ENCODE peak calls at places on chromosome 5, in ten cellular contexts. T, W, Z, G, E, B, F, X, N and P are unnamed samples.

GRCh38 chr5:132310141-132310834 is 16.1 kb downstream of the SLC22A4 start:
- DNase-seq in B (no peak), Z (no peak), T (no peak), W (no peak), E (no peak), N (no peak), F (no peak), X (no peak), G (no peak), P (no peak)

GRCh38 chr5:89703799-89704198 is 705.8 kb downstream of the CETN3 start:
- DNase-seq in B (no peak), F (peak; percentile 23), X (no peak), T (no peak), Z (peak; percentile 24), E (no peak), W (peak; percentile 87), N (no peak), G (no peak), P (peak; percentile 7)

GRCh38 chr5:18393546-18393945 is 759.3 kb downstream of the TAF11L14 start:
- DNase-seq in W (no peak), T (no peak), X (no peak), N (no peak), E (no peak), Z (no peak), B (no peak), G (no peak), F (no peak), P (no peak)

GRCh38 chr5:60945760-60946253 is 802 bp downstream of the NDUFAF2 start:
- DNase-seq in E (peak; percentile 47), T (peak; percentile 23), X (peak; percentile 64), G (peak; percentile 43), B (peak; percentile 55), F (peak; percentile 75), W (peak; percentile 17), Z (peak; percentile 66), N (peak; percentile 28), P (peak; percentile 6)

GRCh38 chr5:172758077-172758835 is 12.7 kb downstream of the DUSP1 start:
- DNase-seq in T (no peak), W (no peak), X (peak; percentile 99), F (peak; percentile 97), B (peak; percentile 60), E (no peak), G (no peak), Z (peak; percentile 97), N (no peak), P (peak; percentile 91)

GRCh38 chr5:8848997-8849585 is 696.8 kb downstream of the SEMA5A start:
- DNase-seq in Z (peak; percentile 51), B (peak; percentile 75), X (peak; percentile 95), F (peak; percentile 51), G (no peak), N (no peak), E (no peak), T (no peak), W (no peak), P (peak; percentile 87)

GRCh38 chr5:103424453-103425205 is 138.0 kb downstream of the NUDT12 start:
- DNase-seq in B (no peak), N (no peak), E (no peak), W (no peak), G (no peak), T (no peak), X (peak; percentile 83), F (peak; percentile 29), Z (peak; percentile 94), P (no peak)

GRCh38 chr5:143920772-143921171 is 108.8 kb downstream of the HMHB1 start:
- DNase-seq in T (no peak), E (no peak), F (no peak), G (no peak), B (peak; percentile 53), X (peak; percentile 65), W (no peak), N (no peak), Z (peak; percentile 27), P (peak; percentile 76)

GRCh38 chr5:79834420-79835219 is 145.0 kb downstream of the CMYA5 start:
- DNase-seq in B (no peak), T (peak; percentile 49), X (no peak), G (no peak), F (no peak), E (no peak), Z (no peak), N (peak; percentile 65), W (no peak), P (no peak)

DNA sequence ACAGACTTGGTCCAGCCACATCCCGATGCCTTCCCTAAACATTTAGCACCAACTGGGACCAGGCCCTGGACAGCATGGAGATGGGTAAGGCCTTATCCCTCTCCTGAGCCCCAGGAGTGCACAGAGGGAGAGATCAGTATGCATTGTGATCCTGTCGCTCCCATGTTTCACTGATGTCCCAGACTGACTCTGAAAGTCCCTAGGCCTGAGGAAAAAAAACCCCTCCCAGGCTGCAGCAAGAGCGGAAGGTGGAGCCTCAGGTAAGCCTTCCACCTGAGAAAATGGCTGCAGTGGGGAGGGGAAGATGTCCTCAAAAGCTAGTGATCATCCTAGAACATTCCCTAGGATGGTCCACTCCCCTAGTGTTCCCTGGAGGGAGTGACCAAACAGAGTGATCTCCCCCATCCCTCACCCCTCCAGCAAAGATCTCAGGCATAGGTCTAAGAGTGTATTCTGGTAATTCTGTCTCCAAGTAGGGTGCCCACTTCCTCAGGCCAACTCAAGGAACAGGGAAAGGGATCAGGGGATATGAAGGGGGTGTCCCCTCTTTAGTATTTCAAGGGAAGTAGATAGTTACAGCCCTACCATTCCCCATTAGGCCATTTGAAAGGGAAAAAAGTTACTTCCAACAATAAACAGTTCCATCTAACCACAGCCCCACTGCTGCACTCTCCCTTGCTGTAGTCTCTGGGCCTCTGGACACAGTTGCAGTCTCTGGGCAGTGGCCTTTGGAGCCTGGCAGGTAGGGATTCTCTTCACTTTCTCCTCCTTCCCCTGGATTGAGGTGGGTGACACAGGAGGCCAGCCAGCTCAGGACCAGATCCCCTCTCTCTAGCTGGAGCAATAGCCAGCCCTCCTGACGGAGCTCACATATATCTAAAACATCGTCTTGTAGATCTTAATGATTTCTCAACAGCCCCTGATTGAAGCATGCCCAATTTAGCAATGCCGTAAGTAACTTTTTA is 6.8 kb upstream of the CXXC5 start:
- DNase-seq in W (no peak), T (no peak), Z (no peak), N (no peak), B (no peak), G (no peak), F (no peak), E (peak; percentile 33), X (no peak), P (no peak)
- H3K4me3 ChIP-seq in W (no peak overlapping the region), T (no peak overlapping the region), Z (no peak overlapping the region), N (no peak overlapping the region), B (no peak overlapping the region), G (no peak overlapping the region), F (no peak overlapping the region), E (no peak overlapping the region), X (no peak overlapping the region), P (no peak overlapping the region)

GRCh38 chr5:147384346-147385193 is 125.3 kb downstream of the DPYSL3 start:
- DNase-seq in X (no peak), B (no peak), T (no peak), N (no peak), W (no peak), E (no peak), F (no peak), Z (peak; percentile 23), G (no peak), P (no peak)

GRCh38 chr5:147377685-147378084 is 132.2 kb downstream of the DPYSL3 start:
- DNase-seq in B (no peak), N (no peak), Z (no peak), G (no peak), X (no peak), E (no peak), T (no peak), F (no peak), W (no peak), P (no peak)

GRCh38 chr5:147381555-147381954 is 128.3 kb downstream of the DPYSL3 start:
- DNase-seq in E (no peak), Z (no peak), W (no peak), T (no peak), B (no peak), X (no peak), G (no peak), F (no peak), N (no peak), P (no peak)

GRCh38 chr5:147387109-147387508 is 122.8 kb downstream of the DPYSL3 start:
- DNase-seq in Z (no peak), B (no peak), X (no peak), T (no peak), F (no peak), G (no peak), N (no peak), W (no peak), E (no peak), P (no peak)

GRCh38 chr5:147382776-147383175 is 127.1 kb downstream of the DPYSL3 start:
- DNase-seq in G (no peak), F (peak; percentile 54), W (no peak), X (peak; percentile 42), Z (no peak), N (no peak), B (no peak), T (no peak), E (no peak), P (no peak)
- H3K4me3 ChIP-seq in G (no peak overlapping the region), F (no peak overlapping the region), W (no peak overlapping the region), X (peak overlapping the region; percentile 50), Z (peak overlapping the region; percentile 28), N (no peak overlapping the region), B (no peak overlapping the region), T (peak overlapping the region; percentile 22), E (no peak overlapping the region), P (peak overlapping the region; percentile 14)

DNA sequence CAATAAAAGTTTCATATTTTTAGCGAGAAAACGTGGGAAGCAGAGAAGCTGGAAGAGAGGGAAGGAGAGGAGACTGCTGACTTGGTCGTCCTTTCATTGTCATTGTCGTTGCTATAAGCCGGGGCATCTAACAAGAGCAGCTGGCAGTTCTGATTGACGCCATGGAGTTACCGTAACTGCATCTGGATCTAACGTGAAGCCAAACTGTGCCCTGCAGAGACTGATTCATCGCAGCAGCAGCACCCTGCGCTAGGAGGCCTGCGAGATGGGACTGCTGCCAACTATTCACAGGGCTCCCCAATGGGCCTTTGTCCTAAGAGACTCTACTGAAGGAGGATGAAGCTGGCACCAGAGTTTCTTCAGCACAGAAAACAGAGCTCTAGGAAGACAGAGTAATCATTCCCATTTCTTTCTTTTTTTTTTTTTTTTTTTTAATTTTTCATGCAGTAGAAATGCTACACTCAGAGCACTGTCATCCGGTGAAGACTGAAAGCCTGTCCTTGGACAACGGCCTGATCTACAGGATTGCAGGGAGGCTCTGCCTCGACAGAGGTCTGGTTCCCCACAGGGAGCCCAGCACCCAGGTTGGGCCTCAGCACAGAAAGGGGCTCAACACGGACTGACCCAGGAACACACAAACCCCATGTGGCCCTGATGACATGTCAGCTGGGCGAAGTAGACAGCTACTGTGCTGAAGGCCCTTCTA is 47.8 kb downstream of the RETREG1 start:
- DNase-seq in F (peak; percentile 17), B (peak; percentile 85), G (no peak), W (no peak), N (no peak), X (peak; percentile 46), E (no peak), T (no peak), Z (peak; percentile 37), P (no peak)
- H3K4me3 ChIP-seq in F (no peak overlapping the region), B (no peak overlapping the region), G (no peak overlapping the region), W (no peak overlapping the region), N (no peak overlapping the region), X (no peak overlapping the region), E (no peak overlapping the region), T (no peak overlapping the region), Z (no peak overlapping the region), P (no peak overlapping the region)

DNA sequence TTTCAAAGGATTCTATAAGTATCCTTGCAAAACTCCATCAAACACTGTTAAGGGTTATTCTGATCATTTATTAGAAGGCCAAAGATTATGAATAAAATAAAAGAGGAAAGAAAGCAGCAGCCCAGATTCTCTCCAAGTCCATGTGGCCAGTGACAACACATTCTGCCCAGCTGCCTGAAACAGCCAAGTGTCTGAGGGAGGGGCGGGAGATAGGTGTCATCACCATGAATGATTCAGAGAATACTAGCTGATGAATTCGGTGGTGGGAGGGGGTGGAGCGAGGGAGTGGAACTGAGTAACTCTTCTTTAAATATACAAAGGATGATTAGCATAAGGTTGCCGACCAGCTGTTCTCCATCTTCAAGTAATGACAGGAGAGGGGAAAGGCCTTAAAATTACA is 21.2 kb downstream of the NREP start:
- DNase-seq in T (peak; percentile 25), N (peak; percentile 79), Z (peak; percentile 96), W (no peak), F (peak; percentile 90), G (no peak), B (peak; percentile 81), E (no peak), X (peak; percentile 96), P (peak; percentile 95)
- H3K4me3 ChIP-seq in T (no peak overlapping the region), N (no peak overlapping the region), Z (no peak overlapping the region), W (no peak overlapping the region), F (no peak overlapping the region), G (no peak overlapping the region), B (no peak overlapping the region), E (no peak overlapping the region), X (no peak overlapping the region), P (no peak overlapping the region)